ENCODE peak calls at places on chromosomes 5 and 9, in eight cellular contexts. O is CD4-positive, alpha-beta memory T cell; N is GM12865; K is AG10803; Z is uterus; W is colonic mucosa; B is HCT116; C is aorta. A is an unnamed sample.

GRCh38 chr5:122352331-122352730 is 40.3 kb downstream of the SNCAIP start:
- DNase-seq in O (no peak), N (no peak), K (peak; percentile 72), Z (no peak), W (no peak), B (no peak), C (no peak), A (no peak)

GRCh38 chr9:129416831-129417604 is 203.9 kb downstream of the C9orf50 start:
- DNase-seq in O (no peak), N (no peak), K (no peak), Z (no peak), W (no peak), B (no peak), C (no peak), A (no peak)

GRCh38 chr9:16475996-16476395 is 394.5 kb downstream of the BNC2 start:
- DNase-seq in O (no peak), N (no peak), K (peak; percentile 6), Z (no peak), W (no peak), B (no peak), C (no peak), A (no peak)

GRCh38 chr5:134345996-134346395 is 21.0 kb downstream of the CDKL3 start:
- DNase-seq in O (no peak), N (no peak), K (no peak), Z (no peak), W (no peak), B (no peak), C (no peak), A (no peak)

GRCh38 chr9:7148243-7148765 is 390.5 kb downstream of the KDM4C start:
- DNase-seq in O (no peak), N (no peak), K (no peak), Z (no peak), W (no peak), B (no peak), C (no peak), A (no peak)

GRCh38 chr5:137604348-137605095 is 105.4 kb upstream of the SPOCK1 start:
- DNase-seq in O (no peak), N (no peak), K (no peak), Z (no peak), W (no peak), B (no peak), C (no peak), A (no peak)

GRCh38 chr5:76790632-76791290 is 28.1 kb upstream of the F2RL1 start:
- DNase-seq in O (peak; percentile 14), N (peak; percentile 21), K (peak; percentile 96), Z (no peak), W (no peak), B (peak; percentile 95), C (peak; percentile 62), A (peak; percentile 12)

GRCh38 chr9:14251146-14252071 is 62.5 kb downstream of the NFIB start:
- DNase-seq in O (no peak), N (no peak), K (peak; percentile 62), Z (peak; percentile 50), W (peak; percentile 85), B (peak; percentile 7), C (peak; percentile 86), A (peak; percentile 71)

GRCh38 chr9:35882996-35883395 is 12.8 kb upstream of the OR13J1 start:
- DNase-seq in O (no peak), N (no peak), K (peak; percentile 79), Z (no peak), W (no peak), B (no peak), C (no peak), A (no peak)

GRCh38 chr5:40904994-40905306 is 4.3 kb upstream of the C7 start:
- DNase-seq in O (no peak), N (no peak), K (no peak), Z (no peak), W (no peak), B (no peak), C (no peak), A (no peak)

GRCh38 chr5:40906351-40906751 is 2.9 kb upstream of the C7 start:
- DNase-seq in O (no peak), N (no peak), K (no peak), Z (no peak), W (no peak), B (no peak), C (no peak), A (no peak)

GRCh38 chr5:40909723-40910122 is 426 bp downstream of the C7 start:
- DNase-seq in O (no peak), N (no peak), K (no peak), Z (no peak), W (no peak), B (no peak), C (no peak), A (no peak)

GRCh38 chr5:40909233-40909632 is at the start of gene C7:
- DNase-seq in O (no peak), N (no peak), K (no peak), Z (no peak), W (no peak), B (no peak), C (no peak), A (no peak)

DNA sequence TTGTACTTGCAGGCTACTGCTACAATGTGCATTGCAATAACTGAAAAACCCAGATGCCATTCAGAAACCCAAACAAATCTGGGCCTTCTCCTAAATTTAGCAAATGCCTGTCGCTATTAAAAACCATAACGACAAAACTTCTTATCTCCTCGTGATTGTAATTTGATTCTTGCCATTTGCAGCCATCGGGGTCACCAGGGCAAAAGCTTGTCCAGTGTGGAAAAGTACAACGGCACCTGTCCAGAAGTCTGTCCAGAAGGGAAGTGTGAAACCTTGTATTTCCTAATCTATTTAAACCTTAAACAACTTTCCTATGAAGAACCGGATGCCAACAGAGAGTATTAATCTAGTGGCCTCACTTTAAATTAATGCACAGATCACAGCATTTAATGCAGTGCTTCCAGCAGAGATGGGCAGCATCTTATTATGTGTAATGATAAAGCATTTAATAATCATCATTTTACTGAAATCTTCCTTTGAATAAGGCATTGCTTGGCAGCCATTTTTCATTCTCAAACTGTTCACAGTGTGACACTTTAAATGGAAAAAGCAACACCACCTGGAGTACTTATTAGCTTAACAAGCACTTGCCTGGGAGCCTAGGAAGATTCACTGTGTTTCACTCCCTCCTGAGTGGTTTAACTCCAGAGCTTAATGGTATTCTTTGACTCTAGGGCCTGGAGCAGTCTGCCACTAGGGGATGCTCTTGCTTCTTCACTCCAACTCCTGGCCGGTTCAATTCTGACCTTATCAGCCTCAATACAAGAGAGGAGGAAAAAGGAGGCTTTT is 4.9 kb upstream of the C7 start:
- DNase-seq in O (peak; percentile 1), N (peak; percentile 68), K (peak; percentile 61), Z (peak; percentile 71), W (peak; percentile 72), B (peak; percentile 59), C (no peak), A (peak; percentile 87)
- H3K4me3 ChIP-seq in O (no peak overlapping the region), N (no peak overlapping the region), K (no peak overlapping the region), Z (no peak overlapping the region), W (no peak overlapping the region), B (no peak overlapping the region), C (no peak overlapping the region), A (no peak overlapping the region)

GRCh38 chr5:140672455-140673186 is 755 bp downstream of the DND1 start:
- DNase-seq in O (no peak), N (no peak), K (no peak), Z (no peak), W (no peak), B (no peak), C (peak; percentile 86), A (peak; percentile 57)
- H3K4me3 ChIP-seq in O (no peak overlapping the region), N (no peak overlapping the region), K (no peak overlapping the region), Z (no peak overlapping the region), W (no peak overlapping the region), B (no peak overlapping the region), C (no peak overlapping the region), A (no peak overlapping the region)

GRCh38 chr5:61450880-61451279 is 118.8 kb downstream of the ZSWIM6 start:
- DNase-seq in O (no peak), N (no peak), K (peak; percentile 87), Z (no peak), W (no peak), B (peak; percentile 51), C (no peak), A (no peak)

GRCh38 chr5:61447780-61448495 is 115.9 kb downstream of the ZSWIM6 start:
- DNase-seq in O (no peak), N (no peak), K (no peak), Z (no peak), W (no peak), B (no peak), C (no peak), A (no peak)

GRCh38 chr5:61455179-61456006 is 123.3 kb downstream of the ZSWIM6 start:
- DNase-seq in O (no peak), N (no peak), K (no peak), Z (no peak), W (no peak), B (no peak), C (no peak), A (no peak)

GRCh38 chr5:61450170-61450815 is 118.2 kb downstream of the ZSWIM6 start:
- DNase-seq in O (no peak), N (no peak), K (peak; percentile 96), Z (no peak), W (peak; percentile 32), B (peak; percentile 73), C (no peak), A (no peak)

GRCh38 chr5:61449756-61450155 is 117.7 kb downstream of the ZSWIM6 start:
- DNase-seq in O (no peak), N (no peak), K (peak; percentile 54), Z (no peak), W (peak; percentile 23), B (peak; percentile 35), C (no peak), A (no peak)
- H3K4me3 ChIP-seq in O (no peak overlapping the region), N (no peak overlapping the region), K (no peak overlapping the region), Z (no peak overlapping the region), W (no peak overlapping the region), B (no peak overlapping the region), C (no peak overlapping the region), A (no peak overlapping the region)

DNA sequence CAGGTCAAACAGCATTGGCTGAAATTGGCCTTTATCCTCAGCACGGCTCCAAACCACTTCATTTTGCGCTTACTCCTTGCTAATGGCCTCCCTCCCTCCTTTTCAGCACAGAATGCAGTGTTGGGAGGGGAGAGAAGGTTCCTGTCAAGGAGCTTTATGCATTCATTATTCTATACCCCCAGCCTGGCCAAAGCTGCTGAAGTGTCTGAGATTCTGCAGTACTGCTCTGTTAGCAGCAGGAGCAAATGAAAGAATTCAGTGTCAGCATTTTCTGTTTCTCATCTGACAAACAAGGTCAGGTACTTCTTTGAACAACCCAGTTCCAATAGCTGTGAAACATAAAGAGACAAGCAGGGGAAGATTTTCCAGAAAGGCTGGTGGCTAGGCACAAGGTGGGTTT is 109.5 kb upstream of the APC start:
- DNase-seq in O (no peak), N (no peak), K (no peak), Z (no peak), W (no peak), B (no peak), C (no peak), A (no peak)
- H3K4me3 ChIP-seq in O (no peak overlapping the region), N (no peak overlapping the region), K (no peak overlapping the region), Z (no peak overlapping the region), W (no peak overlapping the region), B (no peak overlapping the region), C (no peak overlapping the region), A (no peak overlapping the region)

GRCh38 chr5:151239237-151239861 is 13.6 kb upstream of the GM2A start:
- DNase-seq in O (peak; percentile 54), N (peak; percentile 86), K (peak; percentile 71), Z (peak; percentile 87), W (peak; percentile 53), B (peak; percentile 34), C (peak; percentile 94), A (peak; percentile 78)
- H3K4me3 ChIP-seq in O (no peak overlapping the region), N (peak overlapping the region; percentile 54), K (peak overlapping the region; percentile 7), Z (peak overlapping the region; percentile 14), W (no peak overlapping the region), B (no peak overlapping the region), C (no peak overlapping the region), A (no peak overlapping the region)

GRCh38 chr5:79694183-79694582 is 4.5 kb downstream of the CMYA5 start:
- DNase-seq in O (no peak), N (no peak), K (no peak), Z (no peak), W (no peak), B (no peak), C (no peak), A (no peak)
- H3K4me3 ChIP-seq in O (no peak overlapping the region), N (no peak overlapping the region), K (no peak overlapping the region), Z (no peak overlapping the region), W (no peak overlapping the region), B (no peak overlapping the region), C (no peak overlapping the region), A (no peak overlapping the region)

A was measured in mucosa of descending colon.